ENCODE peak calls at places on chromosomes 12 and 14, in eight cellular contexts. B, T, R, O, Y, J, M and F are unnamed samples. For H3K9me3, the result is how much of the 10 kb centered on the place peaks cover.

GRCh38 chr12:80837342-80837978 is 100.3 kb downstream of the LIN7A start:
- DNase-seq in J (peak), T (peak), R (peak), B (peak), M (no peak), O (no peak), Y (peak), F (no peak)

GRCh38 chr12:10136637-10137205 is 6.7 kb upstream of the CLEC7A start:
- DNase-seq in O (no peak), M (no peak), T (no peak), Y (no peak), J (no peak), R (no peak), B (no peak), F (no peak)

GRCh38 chr12:88108021-88108420 is 33.9 kb downstream of the CEP290 start:
- DNase-seq in R (no peak), B (peak), O (no peak), J (no peak), Y (no peak), T (no peak), M (no peak), F (no peak)

GRCh38 chr12:102568151-102568815 is 87.9 kb upstream of the IGF1 start:
- DNase-seq in R (no peak), T (no peak), Y (no peak), J (no peak), O (no peak), B (no peak), M (no peak), F (no peak)

GRCh38 chr12:19288603-19289244 is 150.6 kb upstream of the AEBP2 start:
- DNase-seq in R (peak), O (no peak), B (peak), M (no peak), Y (no peak), T (no peak), J (peak), F (no peak)

GRCh38 chr14:50501642-50502041 is 30.7 kb downstream of the MAP4K5 start:
- DNase-seq in J (no peak), M (no peak), O (no peak), Y (no peak), R (peak), T (no peak), B (peak), F (no peak)

GRCh38 chr12:19884081-19884480 is 444.8 kb downstream of the AEBP2 start:
- DNase-seq in R (peak), T (no peak), M (no peak), B (no peak), J (no peak), O (no peak), Y (no peak), F (no peak)

GRCh38 chr14:67583711-67584644 is 16.1 kb downstream of the PIGH start:
- DNase-seq in M (no peak), J (peak), T (peak), Y (no peak), R (peak), B (peak), O (peak), F (peak)

GRCh38 chr12:107322063-107322462 is 228.7 kb upstream of the CRY1 start:
- DNase-seq in T (no peak), J (no peak), M (no peak), Y (no peak), O (peak), B (no peak), R (no peak), F (no peak)

GRCh38 chr14:72516936-72517408 is 376.9 kb downstream of the DPF3 start:
- DNase-seq in M (peak), B (peak), R (peak), J (peak), O (peak), Y (peak), T (peak), F (peak)

GRCh38 chr12:109775172-109775881 is 57.9 kb downstream of the TRPV4 start:
- DNase-seq in M (peak), J (no peak), O (peak), Y (peak), R (peak), B (peak), T (peak), F (peak)

GRCh38 chr14:94636744-94637412 is 24.7 kb downstream of the SERPINA3 start:
- DNase-seq in J (peak), T (no peak), M (no peak), R (peak), O (no peak), Y (no peak), B (no peak), F (no peak)

GRCh38 chr12:130136536-130136935 is 25.7 kb upstream of the FZD10 start:
- DNase-seq in M (no peak), Y (no peak), T (no peak), B (no peak), R (no peak), J (no peak), O (no peak), F (no peak)

GRCh38 chr12:57729321-57729844 is 9.2 kb downstream of the AGAP2 start:
- DNase-seq in J (no peak), Y (no peak), M (no peak), R (no peak), T (no peak), O (peak), B (no peak), F (no peak)

GRCh38 chr12:79174656-79175055 is 310.1 kb downstream of the SYT1 start:
- DNase-seq in B (peak), J (peak), R (peak), Y (no peak), T (no peak), O (no peak), M (no peak), F (no peak)

GRCh38 chr12:121033625-121034349 is 5.3 kb downstream of the OASL start:
- DNase-seq in M (no peak), T (no peak), R (peak), J (peak), B (no peak), O (no peak), Y (peak), F (no peak)

GRCh38 chr12:45215419-45216296 is at the start of gene ANO6:
- DNase-seq in B (peak), T (peak), Y (peak), M (peak), O (peak), J (peak), R (peak), F (peak)
- TF ChIP-seq POLR2A in B (peak), T (peak), Y (peak), M (peak), O (peak), J (peak), R (peak), F (peak)

GRCh38 chr12:38204831-38205230 is 111.7 kb upstream of the ALG10B start:
- DNase-seq in T (no peak), R (no peak), B (no peak), M (no peak), J (no peak), O (no peak), Y (no peak), F (no peak)
- H3K9me3 ChIP-seq in T (under half), R (under half), B (under half), M (under half), J (under half), O (under half), Y (under half), F (under half)

GRCh38 chr14:21039059-21039422 is 3.1 kb upstream of the RNASE7 start:
- DNase-seq in Y (peak), M (peak), J (no peak), T (peak), O (peak), R (no peak), B (peak), F (peak)
- TF ChIP-seq POLR2A in Y (no peak), M (no peak), J (no peak), T (peak), O (no peak), R (no peak), B (no peak), F (no peak)

DNA sequence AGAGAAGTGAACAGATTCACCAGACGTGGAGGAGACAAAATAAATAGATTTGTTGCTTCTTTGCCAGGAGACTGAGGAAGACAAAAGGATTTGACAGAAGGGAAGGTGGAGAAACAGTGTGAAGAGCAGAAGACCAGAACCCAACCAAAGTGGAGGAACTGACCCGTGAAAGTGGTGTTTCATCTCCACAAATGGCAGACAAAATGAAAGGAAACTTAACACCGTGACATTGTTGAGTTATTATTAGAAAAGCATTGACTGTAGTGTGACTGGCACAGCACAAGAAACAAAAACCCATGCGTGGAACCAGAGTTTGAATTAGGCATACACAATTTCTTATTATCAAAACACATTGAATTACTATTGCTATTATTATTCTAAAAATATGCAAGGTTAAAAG is 518.1 kb downstream of the TMEM121 start:
- DNase-seq in B (no peak), M (no peak), J (no peak), Y (no peak), O (no peak), R (no peak), T (no peak), F (no peak)
- H3K9me3 ChIP-seq in B (under half), M (under half), J (under half), Y (under half), O (under half), R (under half), T (under half), F (under half)

GRCh38 chr12:53485955-53486729 is 13.1 kb downstream of the MAP3K12 start:
- DNase-seq in M (no peak), R (no peak), Y (no peak), O (no peak), T (no peak), J (no peak), B (no peak), F (no peak)
- TF ChIP-seq POLR2A in M (no peak), R (no peak), Y (no peak), O (no peak), T (no peak), J (no peak), B (no peak), F (no peak)

DNA sequence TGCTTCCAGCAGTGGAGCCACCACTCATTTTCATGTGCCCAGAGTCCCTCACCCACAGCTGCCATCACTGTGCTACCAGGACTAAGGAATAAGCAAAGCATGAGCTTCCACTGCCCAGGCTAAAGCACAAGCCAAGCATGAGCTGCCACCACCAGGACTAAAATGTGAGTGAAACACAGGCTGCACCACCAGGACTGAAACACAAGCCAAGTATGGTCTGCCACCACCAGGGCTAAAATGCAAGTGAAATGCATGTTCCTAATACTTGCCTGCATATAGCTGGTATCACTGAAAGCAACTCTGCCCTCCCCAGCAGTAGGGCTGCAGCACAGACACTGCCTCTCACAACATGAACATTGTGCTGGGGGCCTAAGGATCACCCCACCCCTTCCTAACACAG is 30.0 kb downstream of the CEP83 start:
- DNase-seq in M (no peak), O (no peak), R (no peak), J (no peak), Y (no peak), T (no peak), B (no peak), F (peak)
- H3K9me3 ChIP-seq in M (under half), O (under half), R (under half), J (under half), Y (under half), T (under half), B (under half), F (under half)

DNA sequence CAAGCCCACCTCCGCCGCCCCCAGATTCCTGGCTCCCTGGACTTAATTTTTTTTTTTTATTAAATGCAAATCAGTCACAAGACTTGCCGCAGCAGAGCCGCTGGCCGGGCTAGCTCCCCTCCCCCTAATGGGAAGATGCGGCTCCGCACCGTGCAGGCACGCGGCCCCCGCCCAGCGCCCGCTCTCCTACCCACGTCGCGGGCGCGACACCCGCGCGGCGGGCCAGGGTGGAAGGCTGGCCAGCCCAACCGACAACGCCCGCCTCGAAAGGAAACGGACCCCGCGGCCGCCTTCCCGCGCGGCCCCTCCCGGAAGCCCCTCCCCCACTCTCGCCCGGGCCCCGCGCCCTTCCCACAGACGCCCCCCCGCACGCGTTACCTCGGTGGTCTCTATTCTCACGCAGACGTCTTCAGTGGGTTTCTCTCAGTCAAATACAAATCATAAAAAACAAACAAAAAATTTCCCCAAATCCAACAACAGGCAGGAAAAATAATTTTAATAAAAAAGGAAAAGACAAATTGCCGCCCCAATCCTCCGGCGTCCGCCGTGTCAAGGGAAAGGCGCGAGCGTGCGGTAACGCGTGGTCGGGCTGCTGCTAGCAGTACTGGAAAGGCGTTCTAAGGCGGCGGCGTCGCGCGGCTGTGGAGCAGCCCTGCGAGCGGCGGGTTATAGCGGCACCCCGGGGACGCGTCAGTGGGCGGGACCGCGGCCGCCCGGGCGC is at the start of gene SLC38A2:
- DNase-seq in O (peak), Y (peak), B (peak), M (peak), J (peak), R (peak), T (peak), F (peak)
- TF ChIP-seq POLR2A in O (peak), Y (peak), B (peak), M (peak), J (peak), R (peak), T (peak), F (peak)

DNA sequence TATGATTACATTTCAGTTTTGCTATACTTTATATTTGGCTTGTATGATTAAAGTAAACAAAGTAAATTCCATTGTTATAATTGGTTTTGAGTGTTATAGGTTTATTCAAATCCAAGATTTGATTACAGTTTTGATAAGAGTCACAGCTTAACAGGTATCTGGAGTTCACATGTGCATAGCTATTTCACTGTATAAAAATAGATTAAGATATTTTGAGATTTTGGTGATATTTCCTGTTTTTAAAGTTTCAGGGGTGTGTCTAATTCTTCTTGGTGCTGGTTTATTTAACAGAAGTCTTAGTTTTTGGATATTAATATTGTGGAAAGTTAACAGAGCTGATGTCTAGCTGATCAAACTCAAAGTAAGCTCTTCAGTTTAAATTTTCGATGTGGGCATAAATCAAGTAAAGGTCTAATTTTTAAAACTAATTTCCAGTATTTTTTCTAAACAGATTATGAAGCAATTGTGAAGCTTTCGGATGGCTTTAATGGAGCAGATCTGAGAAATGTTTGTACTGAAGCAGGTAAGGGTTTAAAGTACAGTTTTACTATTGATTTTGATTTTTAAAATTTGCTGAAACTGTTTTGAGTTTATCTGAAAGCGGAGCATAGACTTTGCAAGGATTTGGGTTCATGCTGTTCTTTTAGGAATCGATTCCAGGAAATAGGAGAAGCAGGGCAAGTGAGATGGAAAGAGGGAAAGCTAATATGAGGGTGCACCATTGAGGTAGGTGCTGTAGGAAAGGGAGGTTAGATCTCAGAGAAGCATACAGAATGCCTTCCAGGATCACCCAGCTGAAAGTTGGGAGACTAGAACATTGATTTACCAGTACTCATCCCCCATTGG is 6.2 kb upstream of the STYX start:
- DNase-seq in B (no peak), R (no peak), M (no peak), T (no peak), J (no peak), Y (no peak), O (no peak), F (no peak)
- H3K9me3 ChIP-seq in B (under half), R (under half), M (under half), T (under half), J (under half), Y (under half), O (under half), F (under half)

GRCh38 chr14:23119362-23120327 is 590 bp upstream of the CEBPE start:
- DNase-seq in J (no peak), R (no peak), T (no peak), Y (no peak), M (no peak), O (peak), B (no peak), F (peak)
- TF ChIP-seq POLR2A in J (no peak), R (no peak), T (no peak), Y (no peak), M (no peak), O (no peak), B (no peak), F (no peak)